ENCODE peak calls at places on chromosomes 13 and 19, in six cellular contexts. O, W, A, C, R and F are unnamed samples.

GRCh38 chr13:33441015-33441414 is 155.5 kb upstream of the STARD13 start:
- DNase-seq in O (no peak), W (no peak), A (peak), C (peak), R (no peak), F (no peak)

GRCh38 chr13:112709825-112710783 is 20.3 kb downstream of the ATP11A start:
- DNase-seq in O (no peak), W (no peak), A (no peak), C (no peak), R (no peak), F (no peak)

GRCh38 chr13:28339419-28339818 is 155.5 kb downstream of the FLT1 start:
- DNase-seq in O (no peak), W (no peak), A (peak), C (no peak), R (no peak), F (no peak)

GRCh38 chr13:36345438-36346221 is 564 bp downstream of the SPART start:
- DNase-seq in O (peak), W (no peak), A (peak), C (peak), R (peak), F (peak)

GRCh38 chr13:90950134-90950533 is 397.4 kb upstream of the MIR17HG start:
- DNase-seq in O (no peak), W (no peak), A (no peak), C (peak), R (no peak), F (no peak)

GRCh38 chr19:12567951-12568350 is 16.7 kb upstream of the ZNF564 start:
- DNase-seq in O (no peak), W (no peak), A (no peak), C (no peak), R (no peak), F (no peak)

GRCh38 chr19:55210120-55210493 is 806 bp upstream of the PTPRH start:
- DNase-seq in O (no peak), W (no peak), A (peak), C (peak), R (no peak), F (no peak)

GRCh38 chr19:7083076-7083956 is 13.8 kb downstream of the ZNF557 start:
- DNase-seq in O (no peak), W (no peak), A (peak), C (no peak), R (no peak), F (no peak)

GRCh38 chr13:76696370-76696769 is 189.8 kb downstream of the KCTD12 start:
- DNase-seq in O (no peak), W (no peak), A (peak), C (peak), R (no peak), F (no peak)

GRCh38 chr19:38617764-38618589 is at the start of gene MAP4K1:
- DNase-seq in O (peak), W (peak), A (no peak), C (peak), R (no peak), F (no peak)

GRCh38 chr13:35978607-35979316 is 152.4 kb downstream of the DCLK1 start:
- DNase-seq in O (no peak), W (no peak), A (peak), C (peak), R (no peak), F (no peak)

GRCh38 chr13:27549406-27549981 is 70.8 kb downstream of the LNX2 start:
- DNase-seq in O (no peak), W (no peak), A (peak), C (no peak), R (no peak), F (no peak)

GRCh38 chr13:96779691-96780090 is 214.6 kb downstream of the OXGR1 start:
- DNase-seq in O (no peak), W (no peak), A (no peak), C (no peak), R (no peak), F (no peak)

GRCh38 chr19:13012690-13013608 is 17.7 kb downstream of the NFIX start:
- DNase-seq in O (no peak), W (no peak), A (peak), C (peak), R (peak), F (no peak)

GRCh38 chr13:56561327-56561726 is 579.4 kb upstream of the PRR20A start:
- DNase-seq in O (no peak), W (no peak), A (no peak), C (no peak), R (no peak), F (no peak)

GRCh38 chr19:58052256-58052655 is 6.8 kb upstream of the ZNF135 start:
- DNase-seq in O (no peak), W (no peak), A (no peak), C (no peak), R (no peak), F (no peak)

GRCh38 chr13:109145631-109146030 is 516.2 kb downstream of the MYO16 start:
- DNase-seq in O (no peak), W (no peak), A (peak), C (peak), R (no peak), F (no peak)

GRCh38 chr19:33394006-33394722 is 20.7 kb downstream of the CEBPG start:
- DNase-seq in O (no peak), W (no peak), A (peak), C (peak), R (no peak), F (no peak)

GRCh38 chr19:47111081-47111589 is 2.4 kb downstream of the ZC3H4 start:
- DNase-seq in O (peak), W (no peak), A (no peak), C (no peak), R (peak), F (no peak)

GRCh38 chr13:98912846-98913245 is 65.0 kb downstream of the DOCK9 start:
- DNase-seq in O (no peak), W (no peak), A (no peak), C (no peak), R (no peak), F (no peak)

GRCh38 chr13:54029226-54029625 is 1000.6 kb downstream of the OLFM4 start:
- DNase-seq in O (no peak), W (no peak), A (peak), C (peak), R (no peak), F (no peak)

GRCh38 chr13:111177081-111177711 is 62.1 kb downstream of the ARHGEF7 start:
- DNase-seq in O (peak), W (no peak), A (peak), C (no peak), R (no peak), F (peak)

GRCh38 chr19:10295847-10296591 is 6.3 kb downstream of the ICAM5 start:
- DNase-seq in O (no peak), W (no peak), A (no peak), C (no peak), R (no peak), F (no peak)

GRCh38 chr13:80654638-80655249 is 313.8 kb upstream of the SPRY2 start:
- DNase-seq in O (no peak), W (no peak), A (no peak), C (peak), R (no peak), F (no peak)

GRCh38 chr13:52738719-52739467 is 727 bp downstream of the CNMD start:
- DNase-seq in O (no peak), W (no peak), A (no peak), C (no peak), R (peak), F (peak)

GRCh38 chr19:55368701-55369563 is 1.3 kb downstream of the IL11 start:
- DNase-seq in O (no peak), W (no peak), A (peak), C (peak), R (no peak), F (no peak)

GRCh38 chr13:50459046-50459445 is 384.4 kb downstream of the DLEU7 start:
- DNase-seq in O (no peak), W (no peak), A (no peak), C (peak), R (no peak), F (no peak)

GRCh38 chr13:76809369-76809768 is 76.8 kb downstream of the KCTD12 start:
- DNase-seq in O (no peak), W (no peak), A (no peak), C (no peak), R (no peak), F (no peak)

GRCh38 chr13:112446347-112446861 is 70.2 kb downstream of the SPACA7 start:
- DNase-seq in O (no peak), W (no peak), A (no peak), C (no peak), R (no peak), F (no peak)

GRCh38 chr19:35446194-35446593 is 1.9 kb upstream of the FFAR2 start:
- DNase-seq in O (peak), W (no peak), A (no peak), C (no peak), R (no peak), F (no peak)

GRCh38 chr19:44582581-44583265 is 30.6 kb upstream of the IGSF23 start:
- DNase-seq in O (no peak), W (no peak), A (no peak), C (peak), R (no peak), F (no peak)

GRCh38 chr13:41458939-41459753 is 1.8 kb downstream of the RGCC start:
- DNase-seq in O (peak), W (peak), A (peak), C (peak), R (no peak), F (no peak)

GRCh38 chr19:3644351-3645066 is 17.9 kb upstream of the CACTIN start:
- DNase-seq in O (no peak), W (no peak), A (peak), C (no peak), R (peak), F (peak)

GRCh38 chr19:8210660-8211101 is 1.5 kb downstream of the CERS4 start:
- DNase-seq in O (no peak), W (no peak), A (no peak), C (no peak), R (no peak), F (no peak)

GRCh38 chr13:29481603-29482002 is 113.9 kb downstream of the SLC7A1 start:
- DNase-seq in O (no peak), W (no peak), A (no peak), C (no peak), R (no peak), F (no peak)

GRCh38 chr19:55461974-55462628 is 659 bp upstream of the ISOC2 start:
- DNase-seq in O (no peak), W (no peak), A (peak), C (peak), R (no peak), F (no peak)

GRCh38 chr19:42068361-42068755 is 1.6 kb downstream of the GRIK5 start:
- DNase-seq in O (no peak), W (no peak), A (no peak), C (no peak), R (no peak), F (no peak)

GRCh38 chr19:53192771-53193533 is at the start of gene ZNF665:
- DNase-seq in O (peak), W (peak), A (peak), C (peak), R (peak), F (peak)